ENCODE peak calls at places on chromosomes 3 and 15, in ten cellular contexts. F, V, K, X, U, Y, H, Q, C and G are unnamed samples. For H3K9me3, the result is how much of the 10 kb centered on the place peaks cover.

GRCh38 chr3:127000792-127001191 is 17.9 kb downstream of the PLXNA1 start:
- DNase-seq in K (no peak), U (no peak), C (no peak), Y (no peak), H (no peak), V (no peak), X (no peak), Q (no peak), F (no peak), G (no peak)

GRCh38 chr3:101571028-101571895 is 2.7 kb upstream of the PCNP start:
- DNase-seq in X (no peak), U (no peak), V (no peak), K (no peak), F (no peak), Q (no peak), H (no peak), C (no peak), Y (no peak), G (no peak)

GRCh38 chr3:43867673-43868072 is 176.9 kb downstream of the ABHD5 start:
- DNase-seq in K (no peak), Y (no peak), X (no peak), C (peak), V (no peak), H (no peak), Q (peak), U (peak), F (no peak), G (no peak)

GRCh38 chr15:65366122-65366892 is 11.5 kb downstream of the IGDCC3 start:
- DNase-seq in X (no peak), Y (no peak), C (peak), K (no peak), F (no peak), V (no peak), Q (no peak), U (no peak), H (no peak), G (no peak)

GRCh38 chr3:31392568-31392967 is 140.2 kb upstream of the STT3B start:
- DNase-seq in U (no peak), Y (no peak), C (no peak), V (no peak), F (no peak), H (no peak), X (no peak), K (no peak), Q (no peak), G (no peak)

GRCh38 chr3:88988906-88989305 is 118.5 kb upstream of the EPHA3 start:
- DNase-seq in X (no peak), U (no peak), H (no peak), C (no peak), K (no peak), Q (no peak), F (no peak), V (no peak), Y (no peak), G (no peak)

GRCh38 chr3:116306720-116307119 is 138.6 kb downstream of the LSAMP start:
- DNase-seq in Q (no peak), K (no peak), U (no peak), H (no peak), X (no peak), V (no peak), F (no peak), Y (no peak), C (no peak), G (no peak)

GRCh38 chr15:83320831-83321230 is 36.4 kb upstream of the BNC1 start:
- DNase-seq in F (no peak), U (no peak), H (no peak), Y (no peak), C (no peak), X (no peak), K (no peak), V (no peak), Q (no peak), G (no peak)

GRCh38 chr3:42674151-42674550 is 11.2 kb upstream of the KLHL40 start:
- DNase-seq in K (no peak), Y (no peak), V (no peak), X (no peak), F (no peak), Q (no peak), U (no peak), C (no peak), H (no peak), G (no peak)

GRCh38 chr3:170057550-170057949 is 19.8 kb downstream of the GPR160 start:
- DNase-seq in H (peak), F (no peak), Y (no peak), V (peak), K (no peak), C (no peak), U (no peak), Q (no peak), X (no peak), G (no peak)

GRCh38 chr3:190381356-190381940 is 6.5 kb upstream of the CLDN16 start:
- DNase-seq in C (no peak), F (no peak), Q (peak), U (peak), K (no peak), V (no peak), H (no peak), Y (no peak), X (no peak), G (no peak)

GRCh38 chr3:43363621-43364266 is 77.4 kb downstream of the SNRK start:
- DNase-seq in H (no peak), U (peak), Q (no peak), C (no peak), K (no peak), Y (no peak), F (no peak), X (peak), V (no peak), G (no peak)

GRCh38 chr15:84826369-84826823 is 9.2 kb downstream of the ALPK3 start:
- DNase-seq in V (peak), X (peak), K (peak), U (no peak), H (peak), Q (no peak), Y (peak), F (peak), C (peak), G (no peak)

GRCh38 chr3:55013145-55013544 is 85.3 kb upstream of the LRTM1 start:
- DNase-seq in Q (no peak), U (peak), V (no peak), C (no peak), H (no peak), K (no peak), Y (no peak), F (no peak), X (no peak), G (no peak)

GRCh38 chr3:45968706-45969105 is 25.4 kb downstream of the CXCR6 start:
- DNase-seq in F (no peak), V (no peak), H (no peak), Y (no peak), C (no peak), Q (peak), K (no peak), U (peak), X (no peak), G (no peak)

GRCh38 chr15:74788716-74789151 is 6.9 kb downstream of the CSK start:
- DNase-seq in X (no peak), U (no peak), Q (no peak), F (peak), H (peak), K (peak), V (no peak), Y (no peak), C (no peak), G (peak)

GRCh38 chr3:157135671-157136396 is 24.1 kb downstream of the CCNL1 start:
- DNase-seq in U (peak), X (no peak), Q (peak), Y (peak), C (no peak), V (no peak), H (peak), F (no peak), K (no peak), G (no peak)

GRCh38 chr3:58487140-58487886 is 4.6 kb upstream of the KCTD6 start:
- DNase-seq in H (no peak), C (no peak), U (peak), F (no peak), Y (no peak), X (peak), V (peak), Q (peak), K (no peak), G (no peak)

GRCh38 chr3:71461749-71462483 is 121.6 kb downstream of the FOXP1 start:
- DNase-seq in K (no peak), U (peak), X (no peak), C (no peak), F (no peak), V (no peak), H (no peak), Y (no peak), Q (peak), G (no peak)

GRCh38 chr3:152785051-152785450 is 49.9 kb upstream of the P2RY1 start:
- DNase-seq in U (no peak), C (no peak), X (no peak), H (no peak), F (no peak), V (no peak), K (no peak), Q (no peak), Y (no peak), G (no peak)

GRCh38 chr3:142447308-142447851 is 457 bp downstream of the XRN1 start:
- DNase-seq in Q (peak), F (peak), C (no peak), U (peak), K (peak), Y (peak), H (peak), X (no peak), V (no peak), G (peak)

GRCh38 chr3:106120334-106120733 is 251.5 kb upstream of the CBLB start:
- DNase-seq in F (no peak), C (no peak), X (no peak), K (no peak), V (no peak), U (peak), Y (no peak), Q (peak), H (no peak), G (no peak)

GRCh38 chr3:108297636-108298035 is 1.3 kb downstream of the HHLA2 start:
- DNase-seq in H (no peak), V (peak), X (peak), Q (no peak), U (no peak), C (no peak), K (no peak), Y (peak), F (no peak), G (no peak)

GRCh38 chr3:81439088-81439487 is 322.4 kb downstream of the GBE1 start:
- DNase-seq in C (no peak), X (no peak), K (no peak), Q (no peak), V (no peak), Y (no peak), F (no peak), H (no peak), U (no peak), G (no peak)

GRCh38 chr3:170858599-170858998 is 11.4 kb downstream of the RPL22L1 start:
- DNase-seq in Y (no peak), X (no peak), C (no peak), U (no peak), F (no peak), V (no peak), K (no peak), Q (no peak), H (no peak), G (no peak)

GRCh38 chr3:123774474-123774873 is 109.7 kb downstream of the MYLK start:
- DNase-seq in V (no peak), H (no peak), F (no peak), U (no peak), Q (no peak), Y (no peak), X (no peak), C (no peak), K (no peak), G (no peak)

GRCh38 chr3:140416686-140417085 is 261.2 kb upstream of the TRIM42 start:
- DNase-seq in F (no peak), Y (no peak), X (no peak), Q (no peak), V (no peak), C (no peak), K (no peak), H (no peak), U (no peak), G (no peak)

GRCh38 chr15:63219196-63219719 is 29.9 kb downstream of the RAB8B start:
- DNase-seq in F (no peak), V (no peak), K (no peak), U (no peak), Y (no peak), H (no peak), C (no peak), Q (no peak), X (no peak), G (no peak)

GRCh38 chr3:115551091-115551490 is 72.2 kb upstream of the GAP43 start:
- DNase-seq in U (no peak), H (no peak), X (no peak), Q (no peak), Y (no peak), K (no peak), F (no peak), V (no peak), C (no peak), G (no peak)

GRCh38 chr3:189309400-189309975 is 137.7 kb downstream of the TPRG1 start:
- DNase-seq in X (no peak), K (no peak), Q (no peak), V (no peak), U (no peak), H (no peak), F (no peak), C (no peak), Y (no peak), G (no peak)

GRCh38 chr15:70604671-70605070 is 158.7 kb downstream of the UACA start:
- DNase-seq in U (peak), H (no peak), V (no peak), K (no peak), X (no peak), Y (peak), F (no peak), C (peak), Q (no peak), G (no peak)

GRCh38 chr3:127373701-127374625 is 86.1 kb upstream of the PRR20G start:
- DNase-seq in Y (peak), K (peak), V (no peak), F (peak), H (no peak), U (no peak), Q (no peak), X (no peak), C (peak), G (no peak)

GRCh38 chr3:178072931-178073330 is 463.3 kb upstream of the KCNMB2 start:
- DNase-seq in F (no peak), X (no peak), C (no peak), Q (no peak), K (no peak), V (no peak), H (no peak), Y (no peak), U (no peak), G (no peak)

GRCh38 chr3:128969993-128970740 is 23.7 kb downstream of the CFAP92 start:
- DNase-seq in U (peak), K (peak), X (no peak), C (peak), H (peak), Y (peak), F (peak), V (peak), Q (no peak), G (peak)

GRCh38 chr3:117171124-117171523 is 461.5 kb downstream of the TUSC7 start:
- DNase-seq in Y (no peak), V (no peak), F (no peak), C (no peak), U (no peak), K (no peak), H (no peak), Q (no peak), X (no peak), G (no peak)

GRCh38 chr15:44801797-44802196 is 65.5 kb downstream of the TRIM69 start:
- DNase-seq in Y (no peak), H (no peak), F (no peak), U (no peak), K (no peak), Q (no peak), C (no peak), V (no peak), X (no peak), G (no peak)

GRCh38 chr3:59784164-59784563 is 734.3 kb upstream of the CFAP20DC start:
- DNase-seq in U (no peak), X (no peak), C (no peak), K (no peak), F (no peak), Y (no peak), H (no peak), Q (no peak), V (no peak), G (no peak)
- H3K9me3 ChIP-seq in U (under half), X (under half), C (under half), K (under half), F (under half), Y (under half), H (under half), Q (under half), V (under half), G (under half)

GRCh38 chr15:98823012-98823458 is 174.7 kb downstream of the IGF1R start:
- DNase-seq in Y (no peak), X (no peak), Q (peak), H (no peak), C (peak), K (no peak), V (no peak), F (no peak), U (peak), G (no peak)
- H3K9me3 ChIP-seq in Y (under half), X (under half), Q (under half), H (under half), C (under half), K (under half), V (under half), F (under half), U (under half), G (under half)

GRCh38 chr3:38438421-38438820 is 15.3 kb upstream of the ACVR2B start:
- DNase-seq in V (no peak), H (peak), K (no peak), C (no peak), X (no peak), Q (peak), U (peak), F (no peak), Y (no peak), G (no peak)
- H3K9me3 ChIP-seq in V (under half), H (under half), K (under half), C (under half), X (under half), Q (under half), U (under half), F (under half), Y (under half), G (under half)

GRCh38 chr15:46709461-46709860 is 1007.8 kb upstream of the SEMA6D start:
- DNase-seq in U (no peak), H (no peak), Q (no peak), V (no peak), X (no peak), C (no peak), K (no peak), F (no peak), Y (no peak), G (no peak)

GRCh38 chr15:46710561-46710960 is 1006.7 kb upstream of the SEMA6D start:
- DNase-seq in V (no peak), X (no peak), K (no peak), F (no peak), C (no peak), Q (no peak), H (no peak), U (no peak), Y (no peak), G (no peak)

GRCh38 chr15:46708226-46708625 is 1009.1 kb upstream of the SEMA6D start:
- DNase-seq in Y (no peak), K (no peak), H (no peak), F (no peak), X (no peak), Q (no peak), V (no peak), U (no peak), C (no peak), G (no peak)

GRCh38 chr15:46714959-46715358 is 1002.3 kb upstream of the SEMA6D start:
- DNase-seq in V (no peak), K (no peak), Q (no peak), U (no peak), Y (no peak), F (no peak), H (no peak), C (no peak), X (no peak), G (no peak)

GRCh38 chr15:46713045-46713444 is 1004.3 kb upstream of the SEMA6D start:
- DNase-seq in K (no peak), U (no peak), F (no peak), Q (no peak), Y (peak), X (no peak), C (no peak), V (no peak), H (no peak), G (no peak)
- H3K9me3 ChIP-seq in K (under half), U (under half), F (under half), Q (under half), Y (under half), X (under half), C (under half), V (under half), H (under half), G (under half)

DNA sequence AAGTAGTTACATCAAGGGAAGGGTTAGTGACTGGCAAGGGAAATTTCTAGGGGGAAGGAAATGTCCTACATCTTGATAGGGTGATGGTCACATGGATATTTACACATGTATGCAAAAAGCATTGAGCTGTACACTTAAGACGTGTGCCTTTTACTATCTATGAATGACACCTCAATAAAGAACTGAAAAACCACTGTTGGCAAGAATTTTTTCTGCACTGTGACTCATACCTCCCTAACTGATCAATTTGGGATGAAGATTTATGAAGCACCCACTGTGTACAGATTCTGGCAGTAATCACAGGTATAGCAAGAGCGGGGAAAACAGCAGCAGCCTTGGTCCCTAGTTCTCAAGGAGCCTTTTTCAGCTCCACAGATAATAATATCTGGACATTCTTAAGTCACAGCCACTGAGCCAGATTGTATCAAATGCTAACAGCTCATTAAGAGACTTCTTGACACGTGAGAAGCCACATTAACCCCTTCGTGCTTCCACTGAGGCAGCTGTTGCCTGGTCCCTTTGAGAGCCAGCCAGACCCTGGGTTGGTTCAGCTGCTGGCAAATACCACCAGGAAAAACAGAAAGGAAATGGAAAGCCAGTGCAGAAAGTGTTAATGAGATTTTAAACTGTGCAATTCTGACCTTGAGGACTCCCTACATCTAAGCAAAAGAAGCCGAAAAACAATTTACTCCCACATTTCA is 32.0 kb upstream of the GALNT15 start:
- DNase-seq in Q (no peak), H (no peak), V (no peak), U (no peak), C (no peak), X (no peak), Y (no peak), K (no peak), F (no peak), G (no peak)
- H3K9me3 ChIP-seq in Q (under half), H (under half), V (under half), U (under half), C (under half), X (under half), Y (under half), K (under half), F (under half), G (under half)

GRCh38 chr15:79916424-79916823 is 19.6 kb upstream of the MTHFS start:
- DNase-seq in Y (no peak), V (no peak), F (no peak), H (no peak), C (no peak), U (no peak), K (no peak), Q (no peak), X (no peak), G (no peak)

GRCh38 chr15:79922512-79923067 is 25.8 kb upstream of the MTHFS start:
- DNase-seq in K (no peak), Q (peak), C (peak), H (no peak), Y (no peak), X (no peak), F (no peak), U (no peak), V (no peak), G (no peak)

GRCh38 chr15:79919749-79920511 is 23.1 kb upstream of the MTHFS start:
- DNase-seq in V (no peak), H (no peak), K (peak), U (no peak), X (no peak), C (peak), Y (no peak), Q (no peak), F (peak), G (no peak)

GRCh38 chr15:79918278-79918677 is 21.5 kb upstream of the MTHFS start:
- DNase-seq in Q (no peak), X (no peak), C (peak), K (no peak), U (no peak), H (no peak), V (no peak), F (no peak), Y (no peak), G (no peak)

DNA sequence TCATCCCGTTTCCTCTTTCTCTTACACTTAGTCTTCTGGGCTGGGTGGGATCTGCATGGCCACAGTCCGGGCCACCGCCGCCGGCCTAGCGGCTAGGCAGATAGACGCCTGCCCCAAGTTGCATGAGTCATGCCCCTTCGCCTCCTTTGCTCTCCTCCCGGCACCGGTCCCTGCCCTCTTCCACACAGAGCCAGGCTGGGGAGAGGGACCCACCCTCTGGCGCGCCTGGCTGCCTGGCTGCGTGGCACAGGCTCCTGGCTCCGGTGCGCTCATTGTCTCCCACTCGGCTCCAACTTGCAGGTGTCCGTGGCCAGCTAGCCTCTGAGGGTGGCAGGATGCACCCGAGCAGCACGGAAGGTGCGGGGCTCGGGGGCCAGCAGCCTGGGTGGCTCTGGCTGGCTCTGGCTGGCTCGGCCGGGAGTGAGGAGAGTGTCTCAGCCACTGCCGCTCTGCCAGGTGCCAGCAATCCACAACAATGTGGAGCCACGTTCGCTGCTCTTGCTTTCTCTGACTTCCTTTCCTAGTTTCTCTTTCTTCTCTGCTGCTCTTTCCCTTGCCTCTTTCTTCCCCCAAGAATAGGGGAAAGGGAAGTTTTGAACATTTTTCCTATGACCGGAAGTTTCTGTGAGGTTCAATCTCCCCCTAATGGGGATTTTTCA is 22.4 kb upstream of the MTHFS start:
- DNase-seq in Q (no peak), V (no peak), C (peak), X (no peak), Y (no peak), H (no peak), F (no peak), U (no peak), K (no peak), G (no peak)
- H3K9me3 ChIP-seq in Q (under half), V (under half), C (under half), X (under half), Y (under half), H (under half), F (half or more), U (under half), K (half or more), G (half or more)

GRCh38 chr3:166351461-166351860 is 514.2 kb upstream of the BCHE start:
- DNase-seq in U (no peak), C (no peak), F (no peak), V (no peak), Q (peak), X (no peak), K (no peak), H (no peak), Y (no peak), G (no peak)
- H3K9me3 ChIP-seq in U (under half), C (under half), F (under half), V (under half), Q (under half), X (under half), K (under half), H (under half), Y (under half), G (under half)